ENCODE peak calls at places on chromosomes 7 and 10, in four cellular contexts. B is coronary artery, W is HFF-Myc, F is heart left ventricle. T is an unnamed sample.

GRCh38 chr7:22663319-22663718 is 63.7 kb upstream of the IL6 start:
- DNase-seq in W (no peak), F (no peak), B (no peak), T (no peak)

GRCh38 chr10:102919237-102919959 is 1.3 kb downstream of the CNNM2 start:
- DNase-seq in B (peak; percentile 81), W (no peak), F (no peak), T (no peak)

GRCh38 chr10:126950401-126951105 is 45.3 kb downstream of the DOCK1 start:
- DNase-seq in B (no peak), W (no peak), F (no peak), T (no peak)

GRCh38 chr10:116826803-116827202 is 22.5 kb upstream of the ENO4 start:
- DNase-seq in F (no peak), B (no peak), W (peak; percentile 27), T (peak; percentile 9)

GRCh38 chr10:115129752-115130151 is 36.6 kb downstream of the ATRNL1 start:
- DNase-seq in W (peak; percentile 4), F (no peak), B (no peak), T (no peak)

GRCh38 chr7:108296911-108297310 is 159.3 kb downstream of the NRCAM start:
- DNase-seq in B (no peak), W (no peak), F (no peak), T (no peak)

GRCh38 chr10:24524314-24524713 is 199.4 kb downstream of the ARHGAP21 start:
- DNase-seq in F (no peak), W (no peak), B (no peak), T (no peak)

GRCh38 chr10:133161486-133162051 is 1.6 kb downstream of the KNDC1 start:
- DNase-seq in W (no peak), B (no peak), F (no peak), T (no peak)

GRCh38 chr7:101172005-101172853 is 6.9 kb upstream of the VGF start:
- DNase-seq in B (no peak), F (no peak), W (no peak), T (no peak)

GRCh38 chr7:86708334-86708733 is 64.6 kb downstream of the GRM3 start:
- DNase-seq in F (no peak), W (no peak), B (no peak), T (no peak)

GRCh38 chr10:35605191-35605590 is at the start of gene GJD4:
- DNase-seq in B (no peak), F (no peak), W (no peak), T (no peak)

GRCh38 chr7:27992092-27992491 is 188.5 kb downstream of the JAZF1 start:
- DNase-seq in W (no peak), B (no peak), F (no peak), T (no peak)

GRCh38 chr7:158248816-158249215 is 338.8 kb downstream of the PTPRN2 start:
- DNase-seq in B (no peak), W (no peak), F (no peak), T (no peak)

GRCh38 chr10:104622175-104622574 is 18.9 kb upstream of the SORCS3 start:
- DNase-seq in B (no peak), F (no peak), W (no peak), T (no peak)

GRCh38 chr7:537911-538634 is 18.4 kb upstream of the PDGFA start:
- DNase-seq in W (peak; percentile 70), B (no peak), F (peak; percentile 61), T (peak; percentile 46)

GRCh38 chr7:26061340-26062239 is 90.4 kb upstream of the NFE2L3 start:
- DNase-seq in B (no peak), F (peak; percentile 30), W (no peak), T (no peak)

DNA sequence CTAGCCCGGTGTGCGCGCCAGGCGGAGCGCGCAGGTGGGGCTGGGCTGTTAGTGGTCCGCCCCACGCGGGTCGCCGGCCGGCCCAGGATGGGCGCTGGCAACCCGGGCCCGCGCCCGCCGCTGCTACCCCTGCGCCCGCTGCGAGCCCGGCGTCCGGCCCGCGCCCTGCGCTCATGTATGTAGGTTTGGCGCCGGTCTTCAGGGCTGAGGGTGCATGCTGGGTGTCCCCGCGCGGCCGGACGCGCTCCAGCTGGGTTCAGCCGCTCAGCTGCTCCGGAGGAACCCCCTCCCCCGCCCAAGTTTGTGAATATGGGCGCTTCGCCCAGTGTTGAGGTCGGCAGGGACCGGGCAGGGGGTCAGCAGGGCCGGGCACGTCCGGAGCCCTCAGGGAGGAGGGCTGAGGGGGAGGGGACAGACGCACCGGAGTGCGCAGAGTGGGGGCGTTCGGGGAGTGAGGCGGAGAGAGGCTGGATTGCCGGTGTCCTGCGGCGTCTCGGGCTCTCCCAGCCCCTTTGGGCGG is 561 bp downstream of the VWC2 start:
- DNase-seq in F (peak; percentile 43), W (no peak), B (no peak), T (no peak)
- H3K4me3 ChIP-seq in F (peak overlapping the region; percentile 52), W (no peak overlapping the region), B (peak overlapping the region; percentile 72), T (no peak overlapping the region)

GRCh38 chr10:110609592-110609991 is 34.5 kb upstream of the RBM20 start:
- DNase-seq in F (peak; percentile 28), W (no peak), B (no peak), T (no peak)
- TF ChIP-seq CTCF in F (no peak), W (no peak), B (no peak), T (no peak)

GRCh38 chr10:97013983-97014382 is 171.8 kb downstream of the SLIT1 start:
- DNase-seq in F (no peak), B (no peak), W (no peak), T (no peak)
- H3K4me3 ChIP-seq in F (no peak overlapping the region), B (no peak overlapping the region), W (no peak overlapping the region), T (no peak overlapping the region)

DNA sequence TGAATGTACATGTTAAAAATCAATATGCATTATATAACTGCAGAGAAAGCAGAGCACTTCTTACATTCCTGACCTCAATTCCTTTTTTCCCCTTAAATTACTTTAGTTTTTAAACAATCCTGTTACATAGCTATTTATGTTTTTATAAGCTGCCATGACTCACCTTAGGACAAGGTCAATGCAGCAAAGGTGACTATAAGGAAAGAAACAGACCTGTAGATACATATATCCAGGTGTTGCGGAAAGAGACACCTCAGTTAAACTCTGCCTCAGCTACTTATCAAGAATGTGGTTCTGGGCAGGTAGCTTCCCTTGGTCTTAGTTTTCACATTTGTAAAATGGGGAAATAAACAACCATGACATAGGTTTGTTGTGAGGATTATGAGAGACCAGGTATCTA is 105.5 kb downstream of the DPY19L1 start:
- DNase-seq in F (no peak), W (no peak), B (no peak), T (no peak)
- TF ChIP-seq CTCF in F (no peak), W (no peak), B (no peak), T (no peak)

GRCh38 chr7:52017802-52018679 is 701.4 kb upstream of the COBL start:
- DNase-seq in F (no peak), B (no peak), W (no peak), T (no peak)
- H3K4me3 ChIP-seq in F (no peak overlapping the region), B (no peak overlapping the region), W (no peak overlapping the region), T (no peak overlapping the region)